ENCODE peak calls at places on chromosome 2, in four cellular contexts. One of them, this sample, is unnamed. For H3K27me3, the result is how much of the 10 kb centered on the place peaks cover.

GRCh38 chr2:190532581-190532980 is 1.9 kb downstream of the NEMP2 start:
- DNase-seq in lower lobe of right lung: no peak
- DNase-seq in dorsolateral prefrontal cortex: no peak
- DNase-seq in PC-9: no peak
- DNase-seq in this sample: no peak

GRCh38 chr2:61420986-61421546 is 49.8 kb downstream of the USP34 start:
- DNase-seq in lower lobe of right lung: no peak
- DNase-seq in PC-9: no peak
- DNase-seq in dorsolateral prefrontal cortex: no peak
- DNase-seq in this sample: no peak

GRCh38 chr2:116668691-116669090 is 1145.8 kb upstream of the DDX18 start:
- DNase-seq in dorsolateral prefrontal cortex: no peak
- DNase-seq in lower lobe of right lung: no peak
- DNase-seq in PC-9: no peak
- DNase-seq in this sample: no peak

GRCh38 chr2:218648473-218649100 is 10.8 kb downstream of the ZNF142 start:
- DNase-seq in dorsolateral prefrontal cortex: peak
- DNase-seq in PC-9: peak
- DNase-seq in lower lobe of right lung: no peak
- DNase-seq in this sample: no peak

GRCh38 chr2:204144487-204144886 is 207.9 kb downstream of the ICOS start:
- DNase-seq in lower lobe of right lung: no peak
- DNase-seq in PC-9: no peak
- DNase-seq in dorsolateral prefrontal cortex: no peak
- DNase-seq in this sample: no peak

GRCh38 chr2:145110668-145111067 is 590.7 kb upstream of the ZEB2 start:
- DNase-seq in lower lobe of right lung: no peak
- DNase-seq in dorsolateral prefrontal cortex: no peak
- DNase-seq in PC-9: no peak
- DNase-seq in this sample: no peak

GRCh38 chr2:25041307-25041927 is 459 bp upstream of the EFR3B start:
- DNase-seq in dorsolateral prefrontal cortex: peak
- DNase-seq in PC-9: peak
- DNase-seq in lower lobe of right lung: peak
- DNase-seq in this sample: no peak

GRCh38 chr2:142082363-142082762 is 48.5 kb downstream of the LRP1B start:
- DNase-seq in lower lobe of right lung: no peak
- DNase-seq in dorsolateral prefrontal cortex: peak
- DNase-seq in PC-9: no peak
- DNase-seq in this sample: no peak

GRCh38 chr2:36550006-36550405 is 48.0 kb downstream of the FEZ2 start:
- DNase-seq in PC-9: no peak
- DNase-seq in dorsolateral prefrontal cortex: no peak
- DNase-seq in lower lobe of right lung: no peak
- DNase-seq in this sample: no peak

GRCh38 chr2:88127638-88127887 is 299 bp downstream of the FABP1 start:
- DNase-seq in dorsolateral prefrontal cortex: no peak
- DNase-seq in PC-9: no peak
- DNase-seq in lower lobe of right lung: no peak
- DNase-seq in this sample: no peak

GRCh38 chr2:88126772-88127637 is 857 bp downstream of the FABP1 start:
- DNase-seq in PC-9: no peak
- DNase-seq in lower lobe of right lung: no peak
- DNase-seq in dorsolateral prefrontal cortex: no peak
- DNase-seq in this sample: no peak

GRCh38 chr2:88128654-88129312 is 921 bp upstream of the FABP1 start:
- DNase-seq in dorsolateral prefrontal cortex: no peak
- DNase-seq in lower lobe of right lung: no peak
- DNase-seq in PC-9: no peak
- DNase-seq in this sample: no peak

GRCh38 chr2:88129313-88129959 is 1.6 kb upstream of the FABP1 start:
- DNase-seq in lower lobe of right lung: no peak
- DNase-seq in dorsolateral prefrontal cortex: no peak
- DNase-seq in PC-9: no peak
- DNase-seq in this sample: no peak

GRCh38 chr2:88127888-88128653 is at the start of gene FABP1:
- DNase-seq in PC-9: no peak
- DNase-seq in dorsolateral prefrontal cortex: no peak
- DNase-seq in lower lobe of right lung: no peak
- DNase-seq in this sample: no peak
- H3K4me3 ChIP-seq in PC-9: no peak
- H3K4me3 ChIP-seq in dorsolateral prefrontal cortex: no peak
- H3K4me3 ChIP-seq in lower lobe of right lung: no peak
- H3K4me3 ChIP-seq in this sample: no peak

GRCh38 chr2:158754303-158754611 is 40.9 kb upstream of the DAPL1 start:
- DNase-seq in PC-9: no peak
- DNase-seq in lower lobe of right lung: no peak
- DNase-seq in dorsolateral prefrontal cortex: no peak
- DNase-seq in this sample: no peak
- TF ChIP-seq CTCF in PC-9: peak
- TF ChIP-seq CTCF in lower lobe of right lung: no peak
- TF ChIP-seq CTCF in dorsolateral prefrontal cortex: no peak
- TF ChIP-seq CTCF in this sample: no peak

GRCh38 chr2:45822272-45822630 is 170.8 kb downstream of the PRKCE start:
- DNase-seq in lower lobe of right lung: no peak
- DNase-seq in dorsolateral prefrontal cortex: no peak
- DNase-seq in PC-9: peak
- DNase-seq in this sample: no peak
- H3K27me3 ChIP-seq in lower lobe of right lung: under half
- H3K27me3 ChIP-seq in dorsolateral prefrontal cortex: under half
- H3K27me3 ChIP-seq in PC-9: under half
- H3K27me3 ChIP-seq in this sample: under half

GRCh38 chr2:136376798-136377211 is 258.9 kb upstream of the CXCR4 start:
- DNase-seq in PC-9: no peak
- DNase-seq in dorsolateral prefrontal cortex: no peak
- DNase-seq in lower lobe of right lung: no peak
- DNase-seq in this sample: no peak

GRCh38 chr2:136375017-136375901 is 257.3 kb upstream of the CXCR4 start:
- DNase-seq in lower lobe of right lung: no peak
- DNase-seq in PC-9: no peak
- DNase-seq in dorsolateral prefrontal cortex: no peak
- DNase-seq in this sample: no peak

GRCh38 chr2:136376211-136376610 is 258.3 kb upstream of the CXCR4 start:
- DNase-seq in dorsolateral prefrontal cortex: no peak
- DNase-seq in lower lobe of right lung: no peak
- DNase-seq in PC-9: no peak
- DNase-seq in this sample: no peak

GRCh38 chr2:136378712-136379595 is 261.0 kb upstream of the CXCR4 start:
- DNase-seq in dorsolateral prefrontal cortex: no peak
- DNase-seq in PC-9: peak
- DNase-seq in lower lobe of right lung: no peak
- DNase-seq in this sample: no peak

DNA sequence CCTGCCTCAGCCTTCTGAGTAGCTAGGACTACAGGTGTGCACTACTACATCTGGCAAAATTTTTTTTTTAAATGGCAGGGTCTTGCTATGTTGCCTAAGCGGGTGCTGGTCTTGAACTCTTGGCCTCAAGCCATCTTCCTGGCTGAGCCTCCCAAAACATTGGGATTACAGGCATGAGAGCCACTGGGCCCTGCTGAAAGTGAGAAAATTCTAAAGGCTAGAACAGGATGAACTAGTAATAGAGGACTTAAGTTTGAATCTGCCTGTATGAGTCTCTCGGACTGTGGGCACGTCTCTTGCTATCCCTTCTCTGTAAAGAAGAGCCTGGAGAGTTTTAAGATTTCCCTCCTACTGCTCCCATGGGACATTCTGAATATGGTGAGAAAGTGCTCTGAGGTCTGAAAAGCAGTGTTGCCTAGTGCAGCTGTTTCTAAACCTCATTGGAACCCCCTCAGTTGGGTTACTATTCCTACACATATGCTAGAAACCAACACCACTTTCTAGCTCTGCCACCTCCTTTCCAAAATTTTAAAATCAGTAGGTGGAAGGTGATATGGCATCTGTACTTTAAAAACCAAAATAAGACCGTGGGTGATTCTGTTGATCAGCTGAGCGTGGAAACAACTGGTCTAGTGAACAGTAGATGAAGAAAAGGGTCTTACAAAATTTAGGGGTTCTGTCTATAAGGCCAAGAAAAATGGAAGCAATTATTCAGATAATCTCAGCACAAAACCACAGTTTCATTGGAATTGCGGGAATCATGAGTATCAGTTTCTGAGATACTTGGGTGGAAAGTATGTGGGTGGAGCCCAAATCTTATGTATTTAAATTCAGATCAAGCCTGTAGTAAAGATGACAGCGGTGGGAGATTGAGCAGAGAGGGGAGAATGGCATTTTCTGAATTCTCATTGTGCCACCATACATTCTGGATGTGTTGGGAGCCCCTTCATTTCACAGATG is 259.8 kb upstream of the CXCR4 start:
- DNase-seq in dorsolateral prefrontal cortex: no peak
- DNase-seq in PC-9: no peak
- DNase-seq in lower lobe of right lung: no peak
- DNase-seq in this sample: no peak
- H3K4me3 ChIP-seq in dorsolateral prefrontal cortex: no peak
- H3K4me3 ChIP-seq in PC-9: no peak
- H3K4me3 ChIP-seq in lower lobe of right lung: no peak
- H3K4me3 ChIP-seq in this sample: no peak

GRCh38 chr2:147910990-147911473 is 66.2 kb downstream of the ACVR2A start:
- DNase-seq in lower lobe of right lung: no peak
- DNase-seq in PC-9: peak
- DNase-seq in dorsolateral prefrontal cortex: no peak
- DNase-seq in this sample: no peak
- TF ChIP-seq CTCF in lower lobe of right lung: peak
- TF ChIP-seq CTCF in PC-9: peak
- TF ChIP-seq CTCF in dorsolateral prefrontal cortex: peak
- TF ChIP-seq CTCF in this sample: peak

DNA sequence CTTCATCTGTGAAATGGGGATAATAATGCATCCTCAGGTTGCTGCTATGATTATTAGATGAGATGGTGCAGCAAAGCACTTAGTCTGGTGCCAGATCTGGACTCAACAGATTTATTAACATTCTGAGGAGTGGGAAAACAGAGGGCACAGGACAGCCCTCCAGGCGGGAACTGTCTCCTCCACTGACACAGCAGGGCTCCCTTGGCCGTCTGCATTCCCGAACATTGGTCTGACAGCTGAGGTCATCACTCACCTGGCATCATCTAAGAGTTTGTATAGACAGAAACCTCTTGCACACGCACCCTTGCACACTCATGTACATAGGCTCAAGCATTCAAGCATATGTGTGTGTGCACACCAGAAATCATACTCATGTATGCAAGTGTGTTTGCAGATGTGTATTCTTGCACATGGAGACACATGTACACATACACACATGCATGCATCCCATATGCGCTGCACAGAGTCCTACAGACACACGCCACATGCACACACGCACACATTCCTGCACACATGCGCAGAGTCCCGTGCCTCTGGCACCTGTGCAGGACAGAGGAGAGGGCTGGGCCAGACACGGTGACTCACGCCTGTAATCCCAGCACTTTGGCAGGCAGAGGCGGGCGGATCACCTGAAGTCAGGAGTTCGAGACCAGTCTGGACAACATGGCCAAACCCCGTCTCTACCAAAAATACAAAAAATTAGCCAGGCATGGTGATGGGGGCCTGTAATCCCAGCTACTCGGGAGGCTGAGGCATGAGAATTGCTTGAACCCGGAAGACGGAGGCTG is 173.3 kb upstream of the GLI2 start:
- DNase-seq in PC-9: no peak
- DNase-seq in lower lobe of right lung: no peak
- DNase-seq in dorsolateral prefrontal cortex: no peak
- DNase-seq in this sample: no peak
- H3K27me3 ChIP-seq in PC-9: under half
- H3K27me3 ChIP-seq in lower lobe of right lung: under half
- H3K27me3 ChIP-seq in dorsolateral prefrontal cortex: under half
- H3K27me3 ChIP-seq in this sample: under half

GRCh38 chr2:241901500-241902351 is 32.2 kb downstream of the RTP5 start:
- DNase-seq in dorsolateral prefrontal cortex: no peak
- DNase-seq in lower lobe of right lung: peak
- DNase-seq in PC-9: peak
- DNase-seq in this sample: no peak
- H3K4me3 ChIP-seq in dorsolateral prefrontal cortex: peak
- H3K4me3 ChIP-seq in lower lobe of right lung: peak
- H3K4me3 ChIP-seq in PC-9: no peak
- H3K4me3 ChIP-seq in this sample: no peak

GRCh38 chr2:101331202-101331601 is 22.7 kb upstream of the RNF149 start:
- DNase-seq in dorsolateral prefrontal cortex: no peak
- DNase-seq in lower lobe of right lung: no peak
- DNase-seq in PC-9: no peak
- DNase-seq in this sample: no peak

GRCh38 chr2:101329026-101329425 is 20.5 kb upstream of the RNF149 start:
- DNase-seq in PC-9: no peak
- DNase-seq in dorsolateral prefrontal cortex: no peak
- DNase-seq in lower lobe of right lung: no peak
- DNase-seq in this sample: no peak

GRCh38 chr2:101327863-101328394 is 19.4 kb upstream of the RNF149 start:
- DNase-seq in lower lobe of right lung: no peak
- DNase-seq in PC-9: peak
- DNase-seq in dorsolateral prefrontal cortex: no peak
- DNase-seq in this sample: no peak

GRCh38 chr2:101328474-101329007 is 20.0 kb upstream of the RNF149 start:
- DNase-seq in PC-9: no peak
- DNase-seq in dorsolateral prefrontal cortex: no peak
- DNase-seq in lower lobe of right lung: no peak
- DNase-seq in this sample: no peak

DNA sequence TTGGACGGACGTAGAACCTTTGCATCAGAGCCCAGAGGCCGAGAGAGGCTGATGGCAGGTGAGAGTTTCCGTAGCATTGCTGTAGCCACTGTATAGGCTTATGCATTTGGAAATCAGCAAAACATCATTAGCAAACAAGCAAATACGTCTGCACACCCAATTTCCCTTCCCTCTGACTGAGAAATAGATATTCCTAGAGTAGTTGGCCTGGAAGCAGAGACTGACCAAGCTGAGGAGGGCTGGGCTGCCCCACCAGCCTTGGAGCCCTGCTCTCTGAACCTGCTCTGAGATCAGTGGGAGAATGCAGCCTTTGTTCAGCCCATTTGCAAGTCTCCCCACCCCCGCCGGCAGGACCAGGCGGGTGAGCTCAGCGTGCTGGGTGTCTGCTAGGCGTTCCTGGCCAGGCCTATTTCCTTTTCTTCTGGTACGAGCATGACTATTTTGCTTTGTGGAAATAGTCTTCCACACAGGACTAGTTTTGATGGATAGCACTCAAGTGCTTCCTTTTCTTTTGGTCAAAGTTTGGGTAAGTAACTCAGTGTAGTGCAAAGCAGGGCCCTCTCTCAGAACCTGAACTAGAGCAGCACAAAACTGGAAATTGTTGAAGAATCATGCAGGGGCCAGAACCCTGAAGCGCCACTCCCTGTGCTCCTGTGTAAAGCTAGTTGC is 21.9 kb upstream of the RNF149 start:
- DNase-seq in PC-9: peak
- DNase-seq in lower lobe of right lung: peak
- DNase-seq in dorsolateral prefrontal cortex: peak
- DNase-seq in this sample: no peak
- TF ChIP-seq CTCF in PC-9: no peak
- TF ChIP-seq CTCF in lower lobe of right lung: no peak
- TF ChIP-seq CTCF in dorsolateral prefrontal cortex: no peak
- TF ChIP-seq CTCF in this sample: no peak

This sample was measured in BJ.